ENCODE peak calls at places on chromosomes 12 and 14, in four cellular contexts. One of them, this sample, is unnamed.

GRCh38 chr14:20657216-20658211 is 16.0 kb upstream of the OR6S1 start:
- DNase-seq in esophagus muscularis mucosa: peak; percentile 83
- DNase-seq in ELF-1: peak; percentile 88
- DNase-seq in HEK293T: peak; percentile 76
- DNase-seq in this sample: peak; percentile 41

GRCh38 chr14:58464652-58465051 is 37.1 kb downstream of the KIAA0586 start:
- DNase-seq in esophagus muscularis mucosa: no peak
- DNase-seq in ELF-1: no peak
- DNase-seq in HEK293T: no peak
- DNase-seq in this sample: peak; percentile 79

GRCh38 chr12:64825143-64826011 is 930 bp downstream of the TBC1D30 start:
- DNase-seq in esophagus muscularis mucosa: peak; percentile 90
- DNase-seq in ELF-1: peak; percentile 15
- DNase-seq in HEK293T: no peak
- DNase-seq in this sample: no peak

GRCh38 chr14:29463727-29464370 is 463.8 kb downstream of the PRKD1 start:
- DNase-seq in esophagus muscularis mucosa: no peak
- DNase-seq in ELF-1: no peak
- DNase-seq in HEK293T: peak; percentile 13
- DNase-seq in this sample: no peak

GRCh38 chr12:101407054-101407437 is 526 bp downstream of the ARL1 start:
- DNase-seq in esophagus muscularis mucosa: no peak
- DNase-seq in ELF-1: no peak
- DNase-seq in HEK293T: no peak
- DNase-seq in this sample: no peak

GRCh38 chr12:79692860-79693605 is 2.3 kb upstream of the PAWR start:
- DNase-seq in esophagus muscularis mucosa: no peak
- DNase-seq in ELF-1: no peak
- DNase-seq in HEK293T: no peak
- DNase-seq in this sample: peak; percentile 62

GRCh38 chr12:97960225-97960624 is 497.6 kb downstream of the RMST start:
- DNase-seq in esophagus muscularis mucosa: no peak
- DNase-seq in ELF-1: no peak
- DNase-seq in HEK293T: peak; percentile 5
- DNase-seq in this sample: no peak

GRCh38 chr14:20350860-20351259 is 7.4 kb downstream of the PARP2 start:
- DNase-seq in esophagus muscularis mucosa: no peak
- DNase-seq in ELF-1: no peak
- DNase-seq in HEK293T: no peak
- DNase-seq in this sample: no peak

GRCh38 chr14:30069536-30069935 is 141.9 kb upstream of the PRKD1 start:
- DNase-seq in esophagus muscularis mucosa: no peak
- DNase-seq in ELF-1: no peak
- DNase-seq in HEK293T: no peak
- DNase-seq in this sample: no peak

GRCh38 chr14:70698288-70698687 is 56.6 kb downstream of the TTC9 start:
- DNase-seq in esophagus muscularis mucosa: no peak
- DNase-seq in ELF-1: no peak
- DNase-seq in HEK293T: no peak
- DNase-seq in this sample: peak; percentile 58

This sample was measured in mammary epithelial cell.